ENCODE peak calls at places on chromosomes 1 and 21, in seven cellular contexts. L is amygdala, A is fibroblast of the conjunctiva, S is amniotic stem cell, B is H9, X is upper lobe of left lung, O is GM04504. R is an unnamed sample.

GRCh38 chr1:24735619-24736375 is 9.4 kb upstream of the CLIC4 start:
- DNase-seq in O (no peak), B (no peak), L (no peak), A (no peak), S (no peak), X (no peak), R (no peak)

GRCh38 chr1:180098242-180098995 is 56.2 kb upstream of the QSOX1 start:
- DNase-seq in O (peak), X (peak), L (no peak), A (peak), B (no peak), S (peak), R (no peak)

GRCh38 chr1:157034137-157034800 is 11.3 kb downstream of the ARHGEF11 start:
- DNase-seq in O (no peak), A (no peak), L (peak), B (no peak), X (no peak), S (no peak), R (no peak)

GRCh38 chr1:84247425-84248220 is 53.9 kb upstream of the SAMD13 start:
- DNase-seq in S (peak), X (no peak), L (no peak), O (no peak), A (peak), B (no peak), R (no peak)

GRCh38 chr1:118340928-118341905 is 156.2 kb upstream of the SPAG17 start:
- DNase-seq in B (no peak), A (no peak), L (no peak), O (no peak), S (no peak), X (no peak), R (no peak)

GRCh38 chr1:2050482-2050792 is 226 bp downstream of the PRKCZ start:
- DNase-seq in O (no peak), B (no peak), X (no peak), S (no peak), L (no peak), A (no peak), R (no peak)

GRCh38 chr1:51643362-51643761 is 26.5 kb downstream of the OSBPL9 start:
- DNase-seq in O (no peak), B (no peak), S (no peak), L (no peak), X (no peak), A (no peak), R (no peak)

GRCh38 chr1:212791261-212791675 is 309 bp downstream of the NSL1 start:
- DNase-seq in X (no peak), B (no peak), A (peak), S (peak), O (peak), L (no peak), R (no peak)

GRCh38 chr21:22224261-22224660 is 1226.1 kb downstream of the NCAM2 start:
- DNase-seq in B (no peak), S (no peak), A (no peak), L (no peak), X (no peak), O (no peak), R (no peak)

GRCh38 chr1:55974714-55975441 is 604.5 kb downstream of the PLPP3 start:
- DNase-seq in B (no peak), L (no peak), S (peak), A (peak), O (peak), X (no peak), R (no peak)

GRCh38 chr21:42682661-42683060 is 29.2 kb downstream of the PDE9A start:
- DNase-seq in B (no peak), A (no peak), S (no peak), L (no peak), O (no peak), X (no peak), R (no peak)

GRCh38 chr1:220426989-220427388 is 100.9 kb upstream of the MARK1 start:
- DNase-seq in X (no peak), S (no peak), O (no peak), A (peak), B (no peak), L (no peak), R (no peak)

GRCh38 chr1:208007938-208008342 is 97.0 kb upstream of the CD34 start:
- DNase-seq in S (peak), L (no peak), A (peak), O (no peak), B (no peak), X (no peak), R (no peak)

GRCh38 chr1:25243907-25244306 is 3.3 kb downstream of the RSRP1 start:
- DNase-seq in S (no peak), O (no peak), L (no peak), X (no peak), A (no peak), B (no peak), R (no peak)

GRCh38 chr1:60866884-60867648 is 215.3 kb upstream of the NFIA start:
- DNase-seq in L (no peak), X (no peak), S (no peak), O (peak), A (no peak), B (no peak), R (no peak)

GRCh38 chr1:40267767-40268187 is 9.7 kb downstream of the ZMPSTE24 start:
- DNase-seq in B (no peak), X (no peak), A (peak), L (no peak), O (peak), S (peak), R (no peak)

GRCh38 chr1:155706101-155706619 is 17.3 kb downstream of the DAP3 start:
- DNase-seq in S (no peak), B (no peak), A (no peak), X (no peak), O (no peak), L (no peak), R (no peak)

GRCh38 chr1:115980156-115980555 is 3.8 kb downstream of the SLC22A15 start:
- DNase-seq in L (no peak), X (no peak), A (no peak), B (no peak), S (no peak), O (no peak), R (no peak)

GRCh38 chr1:8660455-8660854 is 157.0 kb downstream of the RERE start:
- DNase-seq in B (peak), X (peak), A (peak), L (peak), S (peak), O (peak), R (no peak)

GRCh38 chr1:57411262-57411661 is 12.6 kb downstream of the DAB1 start:
- DNase-seq in X (no peak), A (no peak), O (no peak), L (no peak), B (no peak), S (no peak), R (no peak)

GRCh38 chr1:162380061-162380846 is 1.3 kb upstream of the C1orf226 start:
- DNase-seq in L (no peak), A (no peak), X (peak), S (no peak), B (no peak), O (no peak), R (no peak)

GRCh38 chr1:239951518-239952130 is 140.1 kb upstream of the FMN2 start:
- DNase-seq in O (peak), L (peak), S (peak), A (peak), X (peak), B (peak), R (no peak)

GRCh38 chr1:114468710-114469468 is 42.1 kb downstream of the TRIM33 start:
- DNase-seq in X (no peak), S (no peak), O (no peak), L (no peak), B (no peak), A (no peak), R (no peak)

GRCh38 chr1:29690156-29690555 is 453.8 kb downstream of the PTPRU start:
- DNase-seq in A (no peak), B (peak), O (no peak), L (no peak), X (peak), S (no peak), R (no peak)

GRCh38 chr21:39467746-39468145 is 16.0 kb downstream of the SH3BGR start:
- DNase-seq in X (no peak), B (no peak), A (no peak), S (no peak), L (no peak), O (no peak), R (no peak)

GRCh38 chr1:234188454-234188792 is 184.8 kb upstream of the COA6 start:
- DNase-seq in L (no peak), S (no peak), X (no peak), O (no peak), A (no peak), B (peak), R (peak)

GRCh38 chr1:187396929-187397796 is 568.4 kb downstream of the PLA2G4A start:
- DNase-seq in X (no peak), A (no peak), B (peak), O (no peak), L (no peak), S (no peak), R (no peak)

GRCh38 chr1:3016641-3017439 is 4.4 kb upstream of the ACTRT2 start:
- DNase-seq in B (no peak), L (no peak), O (no peak), S (no peak), X (peak), A (no peak), R (no peak)

GRCh38 chr1:24468605-24469004 is 34.0 kb upstream of the RCAN3 start:
- DNase-seq in L (no peak), X (no peak), S (no peak), A (no peak), B (no peak), O (no peak), R (no peak)

GRCh38 chr21:38766987-38767722 is 38.6 kb upstream of the ETS2 start:
- DNase-seq in O (no peak), X (peak), S (no peak), L (no peak), A (no peak), B (no peak), R (peak)

GRCh38 chr1:161885013-161885412 is 118.9 kb downstream of the ATF6 start:
- DNase-seq in O (no peak), L (no peak), X (peak), A (peak), S (no peak), B (no peak), R (no peak)

GRCh38 chr21:45158491-45159423 is 84.4 kb downstream of the ADARB1 start:
- DNase-seq in B (no peak), O (no peak), S (no peak), X (no peak), A (no peak), L (no peak), R (no peak)

GRCh38 chr21:32770514-32771133 is 931 bp downstream of the PAXBP1 start:
- DNase-seq in A (no peak), X (peak), L (no peak), O (no peak), B (no peak), S (no peak), R (no peak)

GRCh38 chr1:113217447-113218208 is 144.6 kb downstream of the LRIG2 start:
- DNase-seq in B (no peak), L (no peak), A (no peak), S (no peak), X (no peak), O (no peak), R (no peak)

GRCh38 chr1:90135306-90135705 is 140.4 kb downstream of the ZNF326 start:
- DNase-seq in X (no peak), S (no peak), O (no peak), L (no peak), A (no peak), B (no peak), R (no peak)

GRCh38 chr21:35565204-35565611 is 495.1 kb downstream of the SETD4 start:
- DNase-seq in B (no peak), L (no peak), O (peak), X (peak), S (peak), A (no peak), R (no peak)

GRCh38 chr1:153527023-153527724 is 8.6 kb downstream of the S100A6 start:
- DNase-seq in X (no peak), A (no peak), L (no peak), S (no peak), B (peak), O (no peak), R (no peak)